ENCODE peak calls at places on chromosomes 5 and 9, in seven cellular contexts. H, Z, M, W, A, R and D are unnamed samples.

GRCh38 chr9:134606951-134607733 is 34.5 kb upstream of the COL5A1 start:
- DNase-seq in H (no peak), Z (no peak), M (no peak), A (no peak), R (no peak), W (no peak), D (no peak)

GRCh38 chr5:893137-893506 is 438 bp downstream of the TRIP13 start:
- DNase-seq in H (no peak), Z (peak), A (no peak), M (no peak), R (no peak), W (no peak), D (peak)

GRCh38 chr9:116154976-116155699 is 1.5 kb downstream of the PAPPA start:
- DNase-seq in R (no peak), H (no peak), M (peak), A (no peak), Z (peak), W (no peak), D (no peak)

GRCh38 chr9:114108016-114108833 is 9.1 kb upstream of the KIF12 start:
- DNase-seq in M (peak), R (no peak), Z (peak), H (peak), A (peak), W (peak), D (peak)

GRCh38 chr5:54534306-54534705 is 16.7 kb downstream of the SNX18 start:
- DNase-seq in R (no peak), H (no peak), Z (no peak), M (no peak), W (no peak), A (no peak), D (no peak)

GRCh38 chr5:116479776-116480675 is 94.6 kb downstream of the SEMA6A start:
- DNase-seq in M (peak), R (no peak), A (no peak), H (no peak), W (no peak), Z (no peak), D (no peak)

GRCh38 chr5:172936441-172936840 is 22.8 kb upstream of the RPL26L1 start:
- DNase-seq in Z (no peak), R (no peak), A (no peak), H (no peak), W (no peak), M (no peak), D (no peak)

GRCh38 chr9:98085058-98085457 is 28.5 kb downstream of the NANS start:
- DNase-seq in A (peak), H (no peak), W (no peak), Z (no peak), R (no peak), M (no peak), D (no peak)

GRCh38 chr5:133487093-133487492 is 125.2 kb downstream of the FSTL4 start:
- DNase-seq in A (no peak), R (no peak), H (no peak), W (no peak), M (no peak), Z (no peak), D (no peak)

GRCh38 chr5:73615085-73615484 is 10.9 kb upstream of the ARHGEF28 start:
- DNase-seq in R (peak), A (peak), W (no peak), Z (no peak), H (no peak), M (no peak), D (no peak)

GRCh38 chr5:160923431-160923830 is 71.4 kb upstream of the ATP10B start:
- DNase-seq in H (no peak), A (no peak), Z (no peak), W (no peak), M (no peak), R (no peak), D (no peak)

GRCh38 chr5:146778795-146779579 is 99.6 kb downstream of the PPP2R2B start:
- DNase-seq in W (no peak), A (no peak), Z (no peak), R (no peak), H (no peak), M (no peak), D (no peak)

GRCh38 chr5:61897251-61897650 is 408.8 kb upstream of the KIF2A start:
- DNase-seq in A (no peak), W (no peak), Z (no peak), H (no peak), R (no peak), M (no peak), D (no peak)

GRCh38 chr9:24044576-24044975 is 218.5 kb upstream of the ELAVL2 start:
- DNase-seq in R (no peak), A (no peak), W (no peak), M (no peak), Z (no peak), H (no peak), D (no peak)

GRCh38 chr5:17221843-17222614 is 4.6 kb downstream of the BASP1 start:
- DNase-seq in H (no peak), W (no peak), R (no peak), Z (peak), M (peak), A (no peak), D (no peak)

GRCh38 chr5:32130865-32131264 is 43.3 kb downstream of the GOLPH3 start:
- DNase-seq in W (no peak), Z (no peak), M (no peak), R (no peak), A (no peak), H (no peak), D (no peak)

GRCh38 chr9:35102465-35102768 is 514 bp downstream of the STOML2 start:
- DNase-seq in A (peak), R (no peak), H (no peak), W (peak), Z (no peak), M (peak), D (no peak)

GRCh38 chr5:142686210-142686734 is 382 bp upstream of the FGF1 start:
- DNase-seq in A (no peak), M (no peak), R (no peak), H (no peak), Z (peak), W (no peak), D (no peak)

GRCh38 chr5:132102101-132102701 is 28.6 kb downstream of the CSF2 start:
- DNase-seq in Z (no peak), A (no peak), H (no peak), M (no peak), W (peak), R (no peak), D (no peak)

GRCh38 chr9:108444400-108445358 is 411.1 kb downstream of the ACTL7B start:
- DNase-seq in H (no peak), R (peak), Z (peak), W (no peak), A (no peak), M (peak), D (no peak)

GRCh38 chr5:155761502-155761901 is 565.5 kb upstream of the SGCD start:
- DNase-seq in Z (no peak), A (no peak), H (no peak), R (no peak), W (no peak), M (no peak), D (no peak)

GRCh38 chr5:23507278-23507685 is at the start of gene PRDM9:
- DNase-seq in W (peak), R (no peak), M (peak), Z (no peak), A (peak), H (no peak), D (no peak)

GRCh38 chr5:72956324-72957140 is 691 bp downstream of the FCHO2 start:
- DNase-seq in A (peak), R (no peak), M (peak), W (no peak), Z (peak), H (peak), D (peak)

GRCh38 chr9:9901624-9902023 is 711.2 kb downstream of the PTPRD start:
- DNase-seq in H (no peak), M (no peak), Z (no peak), R (no peak), W (no peak), A (no peak), D (no peak)

GRCh38 chr9:128081052-128081451 is 13.0 kb downstream of the SLC25A25 start:
- DNase-seq in Z (peak), H (no peak), W (no peak), A (no peak), M (peak), R (no peak), D (no peak)

GRCh38 chr5:126414874-126415502 is 8.2 kb upstream of the GRAMD2B start:
- DNase-seq in A (no peak), R (no peak), Z (no peak), W (no peak), M (peak), H (no peak), D (no peak)

GRCh38 chr5:79811081-79811480 is 121.4 kb downstream of the CMYA5 start:
- DNase-seq in H (no peak), M (no peak), R (no peak), W (no peak), Z (no peak), A (no peak), D (no peak)

GRCh38 chr5:93340881-93341280 is 240.1 kb downstream of the NR2F1-AS1 start:
- DNase-seq in Z (no peak), R (no peak), M (no peak), A (no peak), H (no peak), W (no peak), D (no peak)

GRCh38 chr9:1102010-1102712 is 52.0 kb downstream of the DMRT2 start:
- DNase-seq in H (no peak), Z (no peak), M (no peak), A (no peak), R (no peak), W (no peak), D (no peak)

GRCh38 chr9:112620353-112620752 is 97.6 kb downstream of the INIP start:
- DNase-seq in R (no peak), M (no peak), Z (no peak), H (no peak), A (no peak), W (no peak), D (no peak)

GRCh38 chr5:27140831-27141230 is 102.4 kb upstream of the CDH9 start:
- DNase-seq in A (no peak), H (no peak), R (no peak), M (peak), Z (no peak), W (no peak), D (no peak)

GRCh38 chr5:178241259-178241658 is 8.7 kb upstream of the PHYKPL start:
- DNase-seq in M (no peak), R (no peak), A (no peak), W (no peak), Z (no peak), H (no peak), D (no peak)

GRCh38 chr5:151126199-151126645 is 31.4 kb downstream of the ANXA6 start:
- DNase-seq in Z (peak), R (no peak), W (peak), M (peak), H (peak), A (peak), D (peak)

GRCh38 chr9:111481885-111482636 is 2.1 kb downstream of the ECPAS start:
- DNase-seq in M (peak), A (no peak), R (no peak), Z (no peak), W (no peak), H (peak), D (peak)

DNA sequence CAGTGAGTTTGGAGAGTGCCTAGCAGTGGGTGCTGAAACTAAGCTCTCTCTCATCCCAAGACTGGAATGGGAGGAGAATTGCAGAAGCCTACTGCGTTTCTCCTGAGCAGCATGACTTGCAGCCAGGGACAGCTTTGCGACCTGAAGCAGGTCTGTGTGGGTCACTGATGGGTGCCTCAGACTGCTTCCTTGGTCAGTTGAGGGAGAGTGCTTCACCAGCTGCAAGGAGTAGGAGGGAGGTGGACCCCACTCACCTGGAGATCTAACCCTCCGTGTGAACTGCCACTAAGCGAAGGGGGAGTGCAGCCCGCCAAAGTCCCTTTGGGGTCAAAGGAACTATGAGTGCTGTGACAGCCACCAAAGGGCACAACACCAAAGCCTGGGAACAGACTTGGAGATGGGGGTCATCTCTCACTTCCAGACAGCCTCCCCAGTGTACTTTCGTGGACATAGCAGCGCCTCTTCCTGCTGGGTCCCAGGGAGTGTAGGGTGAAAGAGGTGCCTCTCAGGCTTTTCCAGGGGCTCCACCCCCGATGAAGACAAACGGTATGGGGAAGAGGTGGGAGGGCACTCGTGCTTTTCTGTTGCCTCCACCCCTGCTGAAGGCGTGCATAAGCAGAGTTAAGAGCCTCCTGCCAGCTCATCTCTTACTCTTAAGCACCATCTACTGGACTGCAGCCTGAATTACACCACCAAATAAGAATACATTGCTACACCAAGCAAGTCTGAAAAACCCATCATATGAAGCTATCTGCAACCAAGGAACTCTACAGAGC is 34.3 kb upstream of the MACIR start:
- DNase-seq in H (peak), W (peak), A (peak), R (peak), M (peak), Z (peak), D (peak)
- H3K4me3 ChIP-seq in H (no peak), W (no peak), A (no peak), R (no peak), M (no peak), Z (no peak), D (no peak)

DNA sequence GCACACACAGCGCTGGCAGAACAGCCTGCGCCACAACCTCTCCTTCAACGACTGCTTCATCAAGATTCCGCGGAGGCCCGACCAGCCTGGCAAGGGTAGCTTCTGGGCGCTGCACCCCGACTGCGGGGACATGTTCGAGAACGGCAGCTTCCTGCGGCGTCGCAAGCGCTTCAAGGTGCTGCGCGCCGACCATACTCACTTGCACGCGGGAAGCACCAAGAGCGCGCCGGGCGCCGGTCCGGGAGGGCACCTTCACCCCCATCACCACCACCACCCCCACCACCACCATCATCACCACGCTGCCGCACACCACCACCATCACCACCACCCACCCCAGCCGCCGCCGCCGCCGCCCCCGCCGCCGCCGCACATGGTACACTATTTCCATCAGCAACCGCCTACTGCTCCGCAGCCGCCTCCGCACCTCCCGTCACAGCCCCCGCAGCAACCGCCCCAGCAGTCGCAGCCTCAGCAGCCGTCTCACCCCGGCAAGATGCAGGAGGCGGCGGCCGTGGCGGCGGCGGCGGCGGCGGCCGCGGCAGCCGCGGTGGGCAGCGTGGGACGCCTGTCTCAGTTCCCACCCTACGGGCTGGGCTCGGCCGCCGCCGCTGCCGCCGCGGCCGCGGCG is 469 bp downstream of the FOXB2 start:
- DNase-seq in A (no peak), Z (peak), W (no peak), R (no peak), M (no peak), H (no peak), D (no peak)
- H3K4me3 ChIP-seq in A (peak), Z (peak), W (no peak), R (no peak), M (no peak), H (no peak), D (no peak)

GRCh38 chr5:149581931-149582768 is 852 bp downstream of the ARHGEF37 start:
- DNase-seq in M (peak), R (no peak), W (no peak), H (peak), A (peak), Z (peak), D (peak)
- H3K4me3 ChIP-seq in M (peak), R (peak), W (no peak), H (peak), A (peak), Z (peak), D (peak)

DNA sequence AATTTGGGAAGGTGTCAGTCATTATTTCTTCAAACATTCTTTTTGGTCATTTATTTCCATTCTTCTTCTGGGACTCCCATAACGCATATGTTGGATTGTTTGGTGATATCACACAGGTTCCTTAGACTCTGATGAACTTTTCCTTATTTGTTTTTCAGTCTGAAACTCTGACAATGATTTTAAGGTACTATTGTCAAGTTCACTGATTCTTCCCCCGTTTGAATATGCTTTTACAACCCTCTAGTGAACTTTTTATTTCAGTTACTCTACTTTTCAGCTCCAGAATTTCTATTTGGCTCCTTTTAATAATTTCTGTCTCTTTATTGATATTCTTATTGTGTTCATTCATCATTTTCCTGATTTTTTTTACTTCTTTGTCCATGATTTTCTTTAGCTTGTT is 92.5 kb upstream of the RORB start:
- DNase-seq in Z (no peak), A (no peak), W (no peak), H (no peak), M (no peak), R (no peak), D (no peak)
- H3K4me3 ChIP-seq in Z (no peak), A (no peak), W (no peak), H (no peak), M (no peak), R (no peak), D (no peak)